ENCODE peak calls at places on chromosomes 13 and 19, in nine cellular contexts. A, D, Q, S, H, N, I, Y and M are unnamed samples.

GRCh38 chr13:101875717-101876393 is 423.4 kb downstream of the ITGBL1 start:
- DNase-seq in A (no peak), D (no peak), Q (no peak), S (no peak), H (peak), N (no peak), I (peak), Y (no peak), M (no peak)

GRCh38 chr13:24267283-24267682 is 42.1 kb upstream of the C1QTNF9 start:
- DNase-seq in A (no peak), D (peak), Q (no peak), S (no peak), H (peak), N (no peak), I (no peak), Y (no peak), M (no peak)

GRCh38 chr13:110358381-110358780 is 51.3 kb downstream of the COL4A2 start:
- DNase-seq in A (no peak), D (no peak), Q (no peak), S (no peak), H (no peak), N (no peak), I (no peak), Y (no peak), M (no peak)

GRCh38 chr13:35496761-35497386 is 20.4 kb upstream of the MAB21L1 start:
- DNase-seq in A (no peak), D (no peak), Q (no peak), S (no peak), H (no peak), N (no peak), I (no peak), Y (no peak), M (no peak)

GRCh38 chr13:40910324-40911050 is 108.6 kb downstream of the ELF1 start:
- DNase-seq in A (no peak), D (no peak), Q (no peak), S (no peak), H (no peak), N (no peak), I (no peak), Y (no peak), M (no peak)

GRCh38 chr13:80955487-80955886 is 614.6 kb upstream of the SPRY2 start:
- DNase-seq in A (no peak), D (no peak), Q (no peak), S (no peak), H (peak), N (no peak), I (no peak), Y (no peak), M (no peak)

GRCh38 chr13:30752991-30753616 is 17.8 kb downstream of the ALOX5AP start:
- DNase-seq in A (no peak), D (no peak), Q (no peak), S (no peak), H (no peak), N (no peak), I (no peak), Y (no peak), M (no peak)

GRCh38 chr19:16364231-16364865 is 39.7 kb downstream of the KLF2 start:
- DNase-seq in A (no peak), D (no peak), Q (peak), S (no peak), H (no peak), N (no peak), I (no peak), Y (no peak), M (no peak)

GRCh38 chr19:55368701-55369563 is 1.3 kb downstream of the IL11 start:
- DNase-seq in A (no peak), D (no peak), Q (peak), S (no peak), H (no peak), N (no peak), I (no peak), Y (no peak), M (no peak)

GRCh38 chr13:33312150-33312908 is 26.8 kb upstream of the STARD13 start:
- DNase-seq in A (no peak), D (no peak), Q (no peak), S (no peak), H (peak), N (no peak), I (no peak), Y (no peak), M (no peak)

GRCh38 chr19:50703915-50704548 is 15.6 kb downstream of the SHANK1 start:
- DNase-seq in A (no peak), D (no peak), Q (no peak), S (no peak), H (no peak), N (no peak), I (no peak), Y (no peak), M (peak)

GRCh38 chr13:81745391-81745790 is 1404.5 kb upstream of the SPRY2 start:
- DNase-seq in A (no peak), D (no peak), Q (peak), S (no peak), H (no peak), N (no peak), I (peak), Y (no peak), M (no peak)

GRCh38 chr19:3057275-3057714 is 5.0 kb downstream of the TLE5 start:
- DNase-seq in A (peak), D (no peak), Q (peak), S (peak), H (no peak), N (no peak), I (no peak), Y (peak), M (no peak)

GRCh38 chr19:35346193-35347052 is 1.3 kb upstream of the FFAR1 start:
- DNase-seq in A (no peak), D (peak), Q (no peak), S (peak), H (no peak), N (peak), I (no peak), Y (no peak), M (no peak)

GRCh38 chr13:45847554-45848224 is 3.9 kb downstream of the SIAH3 start:
- DNase-seq in A (no peak), D (no peak), Q (peak), S (no peak), H (peak), N (no peak), I (no peak), Y (peak), M (no peak)

GRCh38 chr13:114318624-114319023 is 4.3 kb downstream of the CHAMP1 start:
- DNase-seq in A (no peak), D (no peak), Q (no peak), S (no peak), H (no peak), N (no peak), I (no peak), Y (no peak), M (peak)

GRCh38 chr19:17402982-17403855 is 2.2 kb downstream of the BST2 start:
- DNase-seq in A (no peak), D (no peak), Q (no peak), S (no peak), H (no peak), N (peak), I (no peak), Y (no peak), M (no peak)

GRCh38 chr19:12834418-12834943 is at the start of gene RTBDN:
- DNase-seq in A (no peak), D (no peak), Q (no peak), S (no peak), H (no peak), N (no peak), I (peak), Y (no peak), M (peak)

GRCh38 chr13:38849316-38849715 is 141.3 kb downstream of the STOML3 start:
- DNase-seq in A (no peak), D (no peak), Q (no peak), S (no peak), H (no peak), N (no peak), I (no peak), Y (no peak), M (no peak)

GRCh38 chr19:18793144-18794028 is 2.3 kb upstream of the COMP start:
- DNase-seq in A (no peak), D (no peak), Q (no peak), S (peak), H (no peak), N (no peak), I (no peak), Y (no peak), M (no peak)

GRCh38 chr13:82772802-82773201 is 1109.5 kb downstream of the SLITRK1 start:
- DNase-seq in A (no peak), D (no peak), Q (no peak), S (no peak), H (no peak), N (no peak), I (no peak), Y (no peak), M (peak)

GRCh38 chr19:47226426-47227346 is 4.3 kb downstream of the BBC3 start:
- DNase-seq in A (peak), D (peak), Q (peak), S (peak), H (peak), N (peak), I (no peak), Y (peak), M (peak)

GRCh38 chr19:1954547-1954946 is 13.6 kb downstream of the CSNK1G2 start:
- DNase-seq in A (no peak), D (no peak), Q (no peak), S (no peak), H (no peak), N (no peak), I (no peak), Y (no peak), M (no peak)

GRCh38 chr13:56888455-56888854 is 252.3 kb upstream of the PRR20A start:
- DNase-seq in A (no peak), D (no peak), Q (no peak), S (no peak), H (no peak), N (no peak), I (no peak), Y (no peak), M (no peak)

GRCh38 chr19:39623946-39624345 is 21.6 kb downstream of the LGALS13 start:
- DNase-seq in A (no peak), D (no peak), Q (no peak), S (no peak), H (no peak), N (no peak), I (no peak), Y (no peak), M (no peak)

GRCh38 chr19:11246941-11247340 is 7.5 kb downstream of the ANGPTL8 start:
- DNase-seq in A (no peak), D (no peak), Q (no peak), S (no peak), H (no peak), N (no peak), I (no peak), Y (no peak), M (no peak)